ENCODE peak calls at places on chromosomes 6 and 20, in eight cellular contexts. H is WTC11, C is left ventricle myocardium inferior, B is endothelial cell, N is breast epithelium, D is omental fat pad, F is cardiac fibroblast, E is coronary artery. Y is an unnamed sample.

GRCh38 chr6:4371207-4371921 is 236.0 kb upstream of the ECI2 start:
- DNase-seq in H (no peak), C (peak; percentile 79), B (no peak), N (no peak), D (no peak), F (peak; percentile 77), E (no peak), Y (peak; percentile 91)

GRCh38 chr20:63129991-63130653 is 85.8 kb downstream of the YTHDF1 start:
- DNase-seq in H (peak; percentile 20), C (no peak), B (no peak), N (peak; percentile 46), D (no peak), F (no peak), E (no peak), Y (no peak)

GRCh38 chr20:56373942-56374341 is 15.2 kb downstream of the FAM210B start:
- DNase-seq in H (no peak), C (no peak), B (no peak), N (no peak), D (no peak), F (peak; percentile 96), E (no peak), Y (peak; percentile 97)

GRCh38 chr6:94902974-94903628 is 674.2 kb upstream of the MANEA start:
- DNase-seq in H (peak; percentile 13), C (no peak), B (no peak), N (no peak), D (no peak), F (no peak), E (no peak), Y (no peak)

GRCh38 chr6:42159431-42160024 is 13.6 kb upstream of the GUCA1A start:
- DNase-seq in H (no peak), C (no peak), B (no peak), N (no peak), D (no peak), F (no peak), E (no peak), Y (no peak)

GRCh38 chr20:48908661-48909316 is 12.7 kb upstream of the ARFGEF2 start:
- DNase-seq in H (no peak), C (no peak), B (no peak), N (no peak), D (no peak), F (no peak), E (no peak), Y (no peak)

GRCh38 chr6:82013561-82014275 is 233.8 kb downstream of the IBTK start:
- DNase-seq in H (no peak), C (no peak), B (no peak), N (no peak), D (no peak), F (peak; percentile 69), E (peak; percentile 71), Y (peak; percentile 81)

GRCh38 chr6:88677356-88677755 is 286.1 kb downstream of the RNGTT start:
- DNase-seq in H (no peak), C (no peak), B (no peak), N (no peak), D (no peak), F (no peak), E (no peak), Y (no peak)

GRCh38 chr6:11224252-11224965 is 8.1 kb downstream of the NEDD9 start:
- DNase-seq in H (no peak), C (no peak), B (no peak), N (no peak), D (no peak), F (no peak), E (no peak), Y (peak; percentile 68)

GRCh38 chr6:89120371-89120770 is 2.5 kb upstream of the SRSF12 start:
- DNase-seq in H (no peak), C (no peak), B (no peak), N (no peak), D (no peak), F (no peak), E (no peak), Y (peak; percentile 35)

GRCh38 chr6:6494677-6495076 is 93.8 kb upstream of the LY86 start:
- DNase-seq in H (peak; percentile 85), C (peak; percentile 60), B (peak; percentile 79), N (no peak), D (no peak), F (no peak), E (no peak), Y (no peak)

DNA sequence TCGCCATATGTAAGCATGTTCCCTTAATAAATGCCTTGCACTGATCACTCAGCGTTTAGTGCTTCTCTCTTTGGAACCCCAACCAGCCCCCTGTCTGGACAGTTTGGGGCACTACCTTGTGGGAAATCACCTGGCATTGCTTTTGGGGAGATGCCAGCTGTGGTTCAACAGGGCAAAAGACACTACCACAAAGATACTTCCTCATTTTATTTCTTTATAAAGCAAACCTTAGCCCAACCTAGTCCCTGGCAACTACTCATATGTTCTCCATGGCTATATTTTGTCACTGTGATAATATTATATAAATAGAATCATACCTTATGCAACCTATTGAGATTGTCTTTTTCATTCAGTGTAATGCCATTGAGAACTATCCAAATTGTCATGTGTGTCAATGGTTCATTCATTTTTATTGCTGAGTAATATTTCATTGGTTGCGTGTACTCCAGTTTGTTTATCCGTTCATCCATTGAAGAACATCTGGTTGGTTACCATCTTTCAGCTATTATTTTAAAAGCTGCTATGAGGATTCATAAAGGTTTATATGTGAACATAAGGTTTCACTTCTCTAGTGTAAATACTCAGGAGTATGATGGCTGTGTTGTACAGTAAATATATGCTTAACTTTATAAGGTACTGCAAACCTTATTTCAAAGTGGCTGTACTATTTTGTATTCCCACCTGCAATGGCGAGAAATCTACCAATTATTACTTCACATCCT is 114.8 kb downstream of the MOXD1 start:
- DNase-seq in H (no peak), C (no peak), B (no peak), N (no peak), D (no peak), F (no peak), E (no peak), Y (no peak)
- TF ChIP-seq CTCF in H (no peak), C (no peak), B (no peak), N (no peak), D (no peak), F (no peak), E (no peak), Y (no peak)

GRCh38 chr6:73901986-73902385 is 206.0 kb downstream of the CD109 start:
- DNase-seq in H (no peak), C (no peak), B (no peak), N (no peak), D (no peak), F (no peak), E (no peak), Y (no peak)

GRCh38 chr6:73893696-73894095 is 197.7 kb downstream of the CD109 start:
- DNase-seq in H (no peak), C (no peak), B (no peak), N (no peak), D (no peak), F (no peak), E (no peak), Y (no peak)

GRCh38 chr6:73901311-73901710 is 205.3 kb downstream of the CD109 start:
- DNase-seq in H (no peak), C (no peak), B (no peak), N (no peak), D (no peak), F (no peak), E (no peak), Y (no peak)

GRCh38 chr6:73903155-73903554 is 207.2 kb downstream of the CD109 start:
- DNase-seq in H (no peak), C (no peak), B (no peak), N (no peak), D (no peak), F (no peak), E (no peak), Y (no peak)

DNA sequence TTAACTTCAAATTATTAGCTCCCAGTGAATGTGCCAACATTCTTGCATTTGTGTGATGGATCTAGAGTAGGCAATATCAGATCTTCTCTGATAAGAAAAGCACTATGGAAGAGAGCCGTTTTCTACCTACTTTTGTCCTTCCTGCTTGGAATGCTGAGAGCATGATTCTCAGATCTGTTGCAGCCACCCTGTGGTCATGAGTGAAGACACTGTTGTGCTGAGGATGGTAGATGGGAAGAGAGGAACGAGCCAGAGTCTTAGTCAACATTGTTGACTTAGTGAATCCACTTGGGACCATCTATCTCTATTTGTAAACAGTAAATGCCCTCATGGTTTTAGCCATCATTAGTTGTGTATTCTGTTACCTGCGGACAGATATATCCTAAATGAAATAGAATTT is 202.6 kb downstream of the CD109 start:
- DNase-seq in H (no peak), C (no peak), B (no peak), N (no peak), D (no peak), F (no peak), E (no peak), Y (no peak)
- TF ChIP-seq CTCF in H (no peak), C (peak; percentile 12), B (no peak), N (no peak), D (no peak), F (peak; percentile 10), E (no peak), Y (peak; percentile 34)

DNA sequence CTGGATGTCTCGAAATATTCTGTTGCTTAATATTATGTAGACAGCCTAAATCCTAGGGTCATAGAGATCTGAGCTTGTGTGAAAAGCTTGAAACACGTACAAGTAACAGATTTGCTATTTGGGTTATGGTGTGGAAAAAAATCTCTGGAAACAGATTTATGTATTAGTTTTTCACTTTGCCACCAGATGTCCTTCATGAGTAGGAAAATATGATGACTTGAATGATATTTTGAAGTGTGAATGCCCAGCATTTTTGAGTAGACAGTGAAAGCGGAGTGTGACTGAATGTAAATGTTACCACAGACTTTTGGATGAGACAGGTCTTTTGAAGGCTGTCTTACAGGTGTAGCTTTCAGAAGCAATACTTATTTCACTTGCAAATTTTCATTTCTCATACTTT is 4.2 kb upstream of the BMP6 start:
- DNase-seq in H (no peak), C (no peak), B (no peak), N (no peak), D (no peak), F (peak; percentile 68), E (no peak), Y (no peak)
- TF ChIP-seq CTCF in H (no peak), C (peak; percentile 50), B (peak; percentile 36), N (no peak), D (no peak), F (peak; percentile 34), E (no peak), Y (peak; percentile 72)

DNA sequence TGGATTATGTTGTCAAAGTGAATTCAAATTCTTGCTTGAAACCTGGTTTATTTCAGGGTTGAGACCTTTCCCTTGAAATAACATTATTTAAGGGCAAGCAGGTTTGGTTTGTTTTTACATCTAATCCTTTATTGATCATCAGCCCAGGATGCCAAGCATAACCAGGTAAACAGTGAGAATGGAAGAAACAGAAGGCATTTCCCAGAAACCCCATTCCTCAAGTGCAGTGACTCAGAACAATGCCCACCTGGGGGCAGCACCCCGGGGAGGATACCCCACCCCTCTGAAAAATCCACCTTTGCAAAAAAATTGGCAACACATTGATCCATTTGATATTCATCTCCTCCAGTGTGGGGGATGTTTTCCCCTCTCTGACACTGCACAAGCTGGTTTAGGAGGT is 32.5 kb downstream of the POFUT1 start:
- DNase-seq in H (peak; percentile 25), C (no peak), B (no peak), N (no peak), D (no peak), F (no peak), E (no peak), Y (no peak)
- TF ChIP-seq CTCF in H (no peak), C (no peak), B (no peak), N (no peak), D (no peak), F (no peak), E (no peak), Y (peak; percentile 19)

DNA sequence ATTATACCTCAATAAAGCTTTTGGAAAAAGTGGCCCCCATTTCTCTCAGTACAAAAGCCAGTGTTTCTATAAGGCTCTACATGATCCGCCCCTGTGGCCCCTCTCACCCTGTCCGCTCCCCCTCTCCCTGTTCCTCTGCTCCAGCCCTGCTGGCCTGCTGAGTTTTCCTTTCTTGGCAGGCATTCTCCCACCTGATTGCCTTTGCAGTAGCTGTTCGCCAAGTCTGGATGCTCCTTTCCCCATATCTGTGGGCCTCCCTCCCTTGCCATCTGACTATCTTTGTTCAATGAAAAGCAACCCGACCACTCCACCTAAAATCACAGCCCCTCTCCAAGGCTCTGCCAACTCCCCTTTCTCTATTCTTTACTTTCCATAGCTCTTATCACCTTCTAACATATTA is 33.2 kb downstream of the CDH22 start:
- DNase-seq in H (no peak), C (no peak), B (no peak), N (no peak), D (no peak), F (no peak), E (no peak), Y (no peak)
- TF ChIP-seq CTCF in H (no peak), C (no peak), B (no peak), N (no peak), D (no peak), F (no peak), E (no peak), Y (no peak)

Y was measured in HFFc6.